ENCODE peak calls at places on chromosomes 2 and 18, in nine cellular contexts. One of them, this sample, is unnamed.

GRCh38 chr18:3383381-3383915 is 66.5 kb upstream of the TGIF1 start:
- DNase-seq in adipocyte: no peak
- DNase-seq in breast epithelium: no peak
- DNase-seq in NT2/D1: peak; percentile 27
- DNase-seq in endodermal cell: peak; percentile 50
- DNase-seq in body of pancreas: no peak
- DNase-seq in tibial artery: no peak
- DNase-seq in astrocyte of the spinal cord: no peak
- DNase-seq in lower lobe of right lung: no peak
- DNase-seq in this sample: peak; percentile 56

GRCh38 chr2:69961496-69961895 is at the start of gene ASPRV1:
- DNase-seq in adipocyte: no peak
- DNase-seq in breast epithelium: no peak
- DNase-seq in NT2/D1: no peak
- DNase-seq in endodermal cell: no peak
- DNase-seq in body of pancreas: no peak
- DNase-seq in tibial artery: peak; percentile 55
- DNase-seq in astrocyte of the spinal cord: no peak
- DNase-seq in lower lobe of right lung: no peak
- DNase-seq in this sample: no peak

GRCh38 chr2:43077876-43078275 is 148.5 kb downstream of the ZFP36L2 start:
- DNase-seq in adipocyte: no peak
- DNase-seq in breast epithelium: no peak
- DNase-seq in NT2/D1: no peak
- DNase-seq in endodermal cell: no peak
- DNase-seq in body of pancreas: no peak
- DNase-seq in tibial artery: peak; percentile 60
- DNase-seq in astrocyte of the spinal cord: no peak
- DNase-seq in lower lobe of right lung: no peak
- DNase-seq in this sample: no peak

GRCh38 chr2:176473177-176473576 is 203.9 kb downstream of the MTX2 start:
- DNase-seq in adipocyte: no peak
- DNase-seq in breast epithelium: no peak
- DNase-seq in NT2/D1: no peak
- DNase-seq in endodermal cell: no peak
- DNase-seq in body of pancreas: no peak
- DNase-seq in tibial artery: no peak
- DNase-seq in astrocyte of the spinal cord: peak; percentile 32
- DNase-seq in lower lobe of right lung: no peak
- DNase-seq in this sample: no peak

GRCh38 chr2:10918661-10919414 is 7.1 kb downstream of the KCNF1 start:
- DNase-seq in adipocyte: no peak
- DNase-seq in breast epithelium: no peak
- DNase-seq in NT2/D1: no peak
- DNase-seq in endodermal cell: peak; percentile 41
- DNase-seq in body of pancreas: peak; percentile 65
- DNase-seq in tibial artery: peak; percentile 42
- DNase-seq in astrocyte of the spinal cord: no peak
- DNase-seq in lower lobe of right lung: no peak
- DNase-seq in this sample: no peak

GRCh38 chr18:46253498-46253897 is 149.3 kb downstream of the HAUS1 start:
- DNase-seq in adipocyte: peak; percentile 39
- DNase-seq in breast epithelium: no peak
- DNase-seq in NT2/D1: no peak
- DNase-seq in endodermal cell: no peak
- DNase-seq in body of pancreas: no peak
- DNase-seq in tibial artery: no peak
- DNase-seq in astrocyte of the spinal cord: peak; percentile 30
- DNase-seq in lower lobe of right lung: no peak
- DNase-seq in this sample: no peak

GRCh38 chr18:51011709-51012108 is 18.3 kb upstream of the SMAD4 start:
- DNase-seq in adipocyte: no peak
- DNase-seq in breast epithelium: no peak
- DNase-seq in NT2/D1: no peak
- DNase-seq in endodermal cell: no peak
- DNase-seq in body of pancreas: no peak
- DNase-seq in tibial artery: no peak
- DNase-seq in astrocyte of the spinal cord: no peak
- DNase-seq in lower lobe of right lung: no peak
- DNase-seq in this sample: no peak

GRCh38 chr2:43758738-43759137 is 15.1 kb upstream of the DYNC2LI1 start:
- DNase-seq in adipocyte: no peak
- DNase-seq in breast epithelium: no peak
- DNase-seq in NT2/D1: no peak
- DNase-seq in endodermal cell: no peak
- DNase-seq in body of pancreas: peak; percentile 22
- DNase-seq in tibial artery: no peak
- DNase-seq in astrocyte of the spinal cord: no peak
- DNase-seq in lower lobe of right lung: no peak
- DNase-seq in this sample: no peak

GRCh38 chr2:71782323-71782722 is 329.0 kb downstream of the DYSF start:
- DNase-seq in adipocyte: no peak
- DNase-seq in breast epithelium: no peak
- DNase-seq in NT2/D1: no peak
- DNase-seq in endodermal cell: no peak
- DNase-seq in body of pancreas: no peak
- DNase-seq in tibial artery: peak; percentile 40
- DNase-seq in astrocyte of the spinal cord: no peak
- DNase-seq in lower lobe of right lung: no peak
- DNase-seq in this sample: no peak

GRCh38 chr18:39627936-39628335 is 2062.3 kb upstream of the CELF4 start:
- DNase-seq in adipocyte: no peak
- DNase-seq in breast epithelium: no peak
- DNase-seq in NT2/D1: no peak
- DNase-seq in endodermal cell: no peak
- DNase-seq in body of pancreas: no peak
- DNase-seq in tibial artery: no peak
- DNase-seq in astrocyte of the spinal cord: no peak
- DNase-seq in lower lobe of right lung: no peak
- DNase-seq in this sample: no peak

GRCh38 chr2:216871333-216871934 is 11.6 kb upstream of the TNP1 start:
- DNase-seq in adipocyte: no peak
- DNase-seq in breast epithelium: no peak
- DNase-seq in NT2/D1: no peak
- DNase-seq in endodermal cell: no peak
- DNase-seq in body of pancreas: no peak
- DNase-seq in tibial artery: no peak
- DNase-seq in astrocyte of the spinal cord: no peak
- DNase-seq in lower lobe of right lung: no peak
- DNase-seq in this sample: no peak

GRCh38 chr2:177021686-177022085 is 190.9 kb upstream of the HNRNPA3 start:
- DNase-seq in adipocyte: no peak
- DNase-seq in breast epithelium: no peak
- DNase-seq in NT2/D1: no peak
- DNase-seq in endodermal cell: no peak
- DNase-seq in body of pancreas: no peak
- DNase-seq in tibial artery: no peak
- DNase-seq in astrocyte of the spinal cord: no peak
- DNase-seq in lower lobe of right lung: no peak
- DNase-seq in this sample: no peak

GRCh38 chr2:207133862-207134519 is 31.8 kb downstream of the KLF7 start:
- DNase-seq in adipocyte: peak; percentile 77
- DNase-seq in breast epithelium: no peak
- DNase-seq in NT2/D1: peak; percentile 63
- DNase-seq in endodermal cell: no peak
- DNase-seq in body of pancreas: peak; percentile 57
- DNase-seq in tibial artery: peak; percentile 90
- DNase-seq in astrocyte of the spinal cord: peak; percentile 93
- DNase-seq in lower lobe of right lung: peak; percentile 78
- DNase-seq in this sample: peak; percentile 18

GRCh38 chr2:241271641-241272297 is 43.7 kb downstream of the HDLBP start:
- DNase-seq in adipocyte: peak; percentile 92
- DNase-seq in breast epithelium: peak; percentile 89
- DNase-seq in NT2/D1: no peak
- DNase-seq in endodermal cell: peak; percentile 74
- DNase-seq in body of pancreas: peak; percentile 93
- DNase-seq in tibial artery: peak; percentile 94
- DNase-seq in astrocyte of the spinal cord: peak; percentile 81
- DNase-seq in lower lobe of right lung: peak; percentile 91
- DNase-seq in this sample: peak; percentile 62

GRCh38 chr18:35436076-35436649 is 59.0 kb upstream of the ZNF396 start:
- DNase-seq in adipocyte: peak; percentile 51
- DNase-seq in breast epithelium: no peak
- DNase-seq in NT2/D1: no peak
- DNase-seq in endodermal cell: no peak
- DNase-seq in body of pancreas: no peak
- DNase-seq in tibial artery: no peak
- DNase-seq in astrocyte of the spinal cord: peak; percentile 88
- DNase-seq in lower lobe of right lung: no peak
- DNase-seq in this sample: no peak

GRCh38 chr2:223044092-223044836 is 7.7 kb upstream of the KCNE4 start:
- DNase-seq in adipocyte: no peak
- DNase-seq in breast epithelium: no peak
- DNase-seq in NT2/D1: no peak
- DNase-seq in endodermal cell: peak; percentile 51
- DNase-seq in body of pancreas: no peak
- DNase-seq in tibial artery: no peak
- DNase-seq in astrocyte of the spinal cord: no peak
- DNase-seq in lower lobe of right lung: no peak
- DNase-seq in this sample: no peak

GRCh38 chr2:171811229-171811628 is 82.8 kb downstream of the SLC25A12 start:
- DNase-seq in adipocyte: peak; percentile 65
- DNase-seq in breast epithelium: no peak
- DNase-seq in NT2/D1: no peak
- DNase-seq in endodermal cell: no peak
- DNase-seq in body of pancreas: no peak
- DNase-seq in tibial artery: no peak
- DNase-seq in astrocyte of the spinal cord: peak; percentile 42
- DNase-seq in lower lobe of right lung: no peak
- DNase-seq in this sample: no peak

GRCh38 chr2:96259497-96259921 is 6.3 kb downstream of the TMEM127 start:
- DNase-seq in adipocyte: no peak
- DNase-seq in breast epithelium: no peak
- DNase-seq in NT2/D1: no peak
- DNase-seq in endodermal cell: no peak
- DNase-seq in body of pancreas: peak; percentile 86
- DNase-seq in tibial artery: no peak
- DNase-seq in astrocyte of the spinal cord: no peak
- DNase-seq in lower lobe of right lung: peak; percentile 53
- DNase-seq in this sample: no peak

GRCh38 chr2:16223481-16224177 is 283.3 kb downstream of the MYCN start:
- DNase-seq in adipocyte: no peak
- DNase-seq in breast epithelium: no peak
- DNase-seq in NT2/D1: no peak
- DNase-seq in endodermal cell: no peak
- DNase-seq in body of pancreas: no peak
- DNase-seq in tibial artery: peak; percentile 37
- DNase-seq in astrocyte of the spinal cord: no peak
- DNase-seq in lower lobe of right lung: no peak
- DNase-seq in this sample: no peak

GRCh38 chr2:8692783-8693768 is 11.2 kb downstream of the ID2 start:
- DNase-seq in adipocyte: peak; percentile 14
- DNase-seq in breast epithelium: no peak
- DNase-seq in NT2/D1: no peak
- DNase-seq in endodermal cell: peak; percentile 91
- DNase-seq in body of pancreas: no peak
- DNase-seq in tibial artery: no peak
- DNase-seq in astrocyte of the spinal cord: no peak
- DNase-seq in lower lobe of right lung: peak; percentile 54
- DNase-seq in this sample: peak; percentile 26
- H3K4me3 ChIP-seq in adipocyte: peak overlapping the region; percentile 56
- H3K4me3 ChIP-seq in breast epithelium: peak overlapping the region; percentile 56
- H3K4me3 ChIP-seq in NT2/D1: no peak overlapping the region
- H3K4me3 ChIP-seq in endodermal cell: no peak overlapping the region
- H3K4me3 ChIP-seq in body of pancreas: no peak overlapping the region
- H3K4me3 ChIP-seq in tibial artery: no peak overlapping the region
- H3K4me3 ChIP-seq in astrocyte of the spinal cord: peak overlapping the region; percentile 16
- H3K4me3 ChIP-seq in lower lobe of right lung: peak overlapping the region; percentile 21
- H3K4me3 ChIP-seq in this sample: no peak overlapping the region

DNA sequence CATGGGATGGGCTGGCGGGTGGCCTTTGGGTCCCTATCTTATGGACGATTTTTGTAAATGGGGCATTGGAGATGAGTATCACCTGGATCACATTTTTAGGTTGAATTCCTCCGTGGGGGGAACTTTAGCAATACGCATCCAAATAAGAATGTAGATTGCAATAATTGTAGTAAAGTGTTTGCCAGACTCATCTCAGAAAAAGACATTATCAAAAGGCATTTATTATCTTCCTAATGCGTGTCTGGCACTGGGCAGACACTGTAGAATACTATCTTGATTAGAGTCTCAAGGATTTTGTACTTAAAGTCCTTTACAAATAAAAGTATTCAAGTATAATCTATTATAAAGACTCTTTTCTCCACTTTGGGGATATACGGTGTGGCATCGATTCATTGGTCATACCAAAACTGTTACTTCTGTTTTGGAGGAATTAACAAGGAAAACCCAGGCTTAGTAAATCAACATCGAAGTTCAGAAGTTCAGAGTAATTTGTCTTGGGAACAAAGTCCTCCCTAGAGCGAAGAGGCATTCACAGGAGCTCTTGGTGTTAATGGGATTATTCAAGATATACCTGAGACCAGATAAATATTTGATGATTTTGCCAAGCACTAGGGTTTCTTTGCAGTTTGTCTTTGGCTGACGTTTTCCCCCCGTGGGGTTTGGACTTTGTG is 568 bp upstream of the ACKR3 start:
- DNase-seq in adipocyte: peak; percentile 7
- DNase-seq in breast epithelium: no peak
- DNase-seq in NT2/D1: no peak
- DNase-seq in endodermal cell: no peak
- DNase-seq in body of pancreas: no peak
- DNase-seq in tibial artery: no peak
- DNase-seq in astrocyte of the spinal cord: no peak
- DNase-seq in lower lobe of right lung: no peak
- DNase-seq in this sample: no peak
- H3K4me3 ChIP-seq in adipocyte: peak overlapping the region; percentile 92
- H3K4me3 ChIP-seq in breast epithelium: peak overlapping the region; percentile 74
- H3K4me3 ChIP-seq in NT2/D1: peak overlapping the region; percentile 59
- H3K4me3 ChIP-seq in endodermal cell: peak overlapping the region; percentile 93
- H3K4me3 ChIP-seq in body of pancreas: no peak overlapping the region
- H3K4me3 ChIP-seq in tibial artery: peak overlapping the region; percentile 62
- H3K4me3 ChIP-seq in astrocyte of the spinal cord: no peak overlapping the region
- H3K4me3 ChIP-seq in lower lobe of right lung: peak overlapping the region; percentile 63
- H3K4me3 ChIP-seq in this sample: no peak overlapping the region

GRCh38 chr2:182792441-182792840 is 74.0 kb downstream of the FRZB start:
- DNase-seq in adipocyte: no peak
- DNase-seq in breast epithelium: no peak
- DNase-seq in NT2/D1: no peak
- DNase-seq in endodermal cell: no peak
- DNase-seq in body of pancreas: no peak
- DNase-seq in tibial artery: no peak
- DNase-seq in astrocyte of the spinal cord: no peak
- DNase-seq in lower lobe of right lung: no peak
- DNase-seq in this sample: no peak
- H3K4me3 ChIP-seq in adipocyte: no peak overlapping the region
- H3K4me3 ChIP-seq in breast epithelium: no peak overlapping the region
- H3K4me3 ChIP-seq in NT2/D1: no peak overlapping the region
- H3K4me3 ChIP-seq in endodermal cell: no peak overlapping the region
- H3K4me3 ChIP-seq in body of pancreas: no peak overlapping the region
- H3K4me3 ChIP-seq in tibial artery: no peak overlapping the region
- H3K4me3 ChIP-seq in astrocyte of the spinal cord: no peak overlapping the region
- H3K4me3 ChIP-seq in lower lobe of right lung: no peak overlapping the region
- H3K4me3 ChIP-seq in this sample: no peak overlapping the region

DNA sequence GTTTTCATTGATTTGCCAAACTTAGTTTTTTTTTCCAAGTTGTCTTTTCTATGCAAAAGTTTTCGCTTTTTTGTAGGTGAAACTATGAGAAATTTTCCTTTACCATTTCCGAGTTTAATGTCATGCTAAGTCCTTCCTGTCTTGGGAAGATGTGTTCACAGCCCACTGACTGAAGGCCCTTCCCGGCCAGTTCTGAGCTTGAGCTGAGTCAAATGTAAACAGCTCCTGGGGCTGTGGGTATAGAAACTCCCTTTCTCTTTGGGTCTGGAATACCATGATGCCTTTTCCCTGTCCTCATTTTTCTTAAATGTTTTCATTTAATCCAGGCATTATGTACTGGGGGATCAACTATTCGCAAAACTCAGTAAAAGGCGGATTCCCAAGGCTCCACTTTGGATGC is 69.8 kb upstream of the IL1R1 start:
- DNase-seq in adipocyte: peak; percentile 29
- DNase-seq in breast epithelium: no peak
- DNase-seq in NT2/D1: no peak
- DNase-seq in endodermal cell: no peak
- DNase-seq in body of pancreas: no peak
- DNase-seq in tibial artery: no peak
- DNase-seq in astrocyte of the spinal cord: peak; percentile 53
- DNase-seq in lower lobe of right lung: no peak
- DNase-seq in this sample: no peak
- H3K4me3 ChIP-seq in adipocyte: no peak overlapping the region
- H3K4me3 ChIP-seq in breast epithelium: no peak overlapping the region
- H3K4me3 ChIP-seq in NT2/D1: no peak overlapping the region
- H3K4me3 ChIP-seq in endodermal cell: no peak overlapping the region
- H3K4me3 ChIP-seq in body of pancreas: no peak overlapping the region
- H3K4me3 ChIP-seq in tibial artery: no peak overlapping the region
- H3K4me3 ChIP-seq in astrocyte of the spinal cord: no peak overlapping the region
- H3K4me3 ChIP-seq in lower lobe of right lung: no peak overlapping the region
- H3K4me3 ChIP-seq in this sample: no peak overlapping the region

This sample was measured in Caco-2.